ENCODE peak calls at places on chromosomes 16 and 17, in seven cellular contexts. T is CD4-positive, CD25-positive, alpha-beta regulatory T cell; L is stomach; Y is CD8-positive, alpha-beta T cell; X is small intestine; P is thoracic aorta; R is GM23248. Z is an unnamed sample. For H3K4me1, the result is how much of the 10 kb centered on the place peaks cover.

GRCh38 chr17:68318103-68318991 is 27.1 kb downstream of the ARSG start:
- DNase-seq in T (no peak), L (peak), Y (no peak), X (no peak), P (no peak), R (peak), Z (no peak)

GRCh38 chr16:48335961-48336360 is 49.3 kb downstream of the SIAH1 start:
- DNase-seq in T (no peak), L (no peak), Y (no peak), X (no peak), P (no peak), R (peak), Z (no peak)

GRCh38 chr17:33944412-33944811 is 310.7 kb upstream of the CCL2 start:
- DNase-seq in T (no peak), L (no peak), Y (no peak), X (no peak), P (no peak), R (no peak), Z (no peak)

GRCh38 chr16:57855188-57855587 is 52.9 kb upstream of the KIFC3 start:
- DNase-seq in T (no peak), L (no peak), Y (no peak), X (no peak), P (no peak), R (no peak), Z (no peak)

GRCh38 chr17:36469733-36470132 is 16.7 kb upstream of the ZNHIT3 start:
- DNase-seq in T (no peak), L (no peak), Y (no peak), X (no peak), P (no peak), R (no peak), Z (no peak)

GRCh38 chr16:70678898-70679652 is 6.8 kb downstream of the MTSS2 start:
- DNase-seq in T (no peak), L (no peak), Y (no peak), X (no peak), P (no peak), R (no peak), Z (no peak)

GRCh38 chr16:78184554-78185183 is 85.2 kb downstream of the WWOX start:
- DNase-seq in T (no peak), L (no peak), Y (no peak), X (peak), P (no peak), R (peak), Z (no peak)

GRCh38 chr17:82960419-82961271 is 118.8 kb upstream of the METRNL start:
- DNase-seq in T (no peak), L (peak), Y (no peak), X (no peak), P (no peak), R (no peak), Z (no peak)

GRCh38 chr17:9016941-9017552 is 4.3 kb upstream of the NTN1 start:
- DNase-seq in T (no peak), L (peak), Y (no peak), X (peak), P (no peak), R (no peak), Z (no peak)

GRCh38 chr16:67233596-67233995 is 6.7 kb downstream of the TMEM208 start:
- DNase-seq in T (no peak), L (no peak), Y (no peak), X (no peak), P (no peak), R (no peak), Z (no peak)

GRCh38 chr17:50213026-50214015 is 11.9 kb upstream of the COL1A1 start:
- DNase-seq in T (no peak), L (peak), Y (peak), X (no peak), P (no peak), R (peak), Z (peak)

GRCh38 chr17:63945851-63946439 is 13.8 kb upstream of the CD79B start:
- DNase-seq in T (no peak), L (no peak), Y (no peak), X (no peak), P (no peak), R (no peak), Z (peak)

GRCh38 chr17:44094701-44095387 is 24.3 kb downstream of the G6PC3 start:
- DNase-seq in T (no peak), L (no peak), Y (no peak), X (no peak), P (no peak), R (no peak), Z (no peak)

GRCh38 chr16:15542261-15542660 is 100.7 kb downstream of the MARF1 start:
- DNase-seq in T (no peak), L (no peak), Y (no peak), X (no peak), P (no peak), R (no peak), Z (no peak)

GRCh38 chr17:62968445-62968923 is 2.4 kb downstream of the TANC2 start:
- DNase-seq in T (peak), L (peak), Y (peak), X (peak), P (no peak), R (peak), Z (peak)

GRCh38 chr17:81551458-81552243 is 502 bp downstream of the FAAP100 start:
- DNase-seq in T (no peak), L (no peak), Y (no peak), X (peak), P (no peak), R (peak), Z (peak)

GRCh38 chr16:17433577-17433960 is 37.2 kb downstream of the XYLT1 start:
- DNase-seq in T (no peak), L (no peak), Y (no peak), X (no peak), P (no peak), R (no peak), Z (no peak)

GRCh38 chr17:77280304-77280910 is 139.6 kb downstream of the SEC14L1 start:
- DNase-seq in T (no peak), L (no peak), Y (no peak), X (peak), P (no peak), R (peak), Z (no peak)

GRCh38 chr17:83203073-83203471 is 123.7 kb downstream of the METRNL start:
- DNase-seq in T (no peak), L (peak), Y (no peak), X (no peak), P (peak), R (peak), Z (no peak)

GRCh38 chr16:30157214-30157613 is 26.2 kb upstream of the CORO1A start:
- DNase-seq in T (no peak), L (no peak), Y (no peak), X (no peak), P (no peak), R (no peak), Z (no peak)

GRCh38 chr16:72236866-72237265 is 64.9 kb upstream of the PMFBP1 start:
- DNase-seq in T (no peak), L (no peak), Y (no peak), X (no peak), P (no peak), R (no peak), Z (no peak)

GRCh38 chr17:181213-182163 is at the start of gene DOC2B:
- DNase-seq in T (no peak), L (peak), Y (no peak), X (peak), P (no peak), R (peak), Z (no peak)

GRCh38 chr17:79814966-79815835 is 18.3 kb upstream of the CBX8 start:
- DNase-seq in T (no peak), L (peak), Y (no peak), X (no peak), P (no peak), R (peak), Z (no peak)

GRCh38 chr16:84535851-84536250 is 31.4 kb upstream of the MEAK7 start:
- DNase-seq in T (no peak), L (no peak), Y (no peak), X (no peak), P (no peak), R (no peak), Z (no peak)

GRCh38 chr17:68457168-68457538 is at the start of gene WIPI1:
- DNase-seq in T (no peak), L (no peak), Y (no peak), X (no peak), P (no peak), R (no peak), Z (peak)

GRCh38 chr17:16283705-16284104 is 66.7 kb downstream of the PIGL start:
- DNase-seq in T (no peak), L (no peak), Y (no peak), X (no peak), P (no peak), R (peak), Z (no peak)

GRCh38 chr17:80850817-80851216 is 140.8 kb upstream of the CHMP6 start:
- DNase-seq in T (no peak), L (no peak), Y (no peak), X (no peak), P (no peak), R (no peak), Z (no peak)

GRCh38 chr17:27550974-27551505 is 79.9 kb upstream of the LGALS9 start:
- DNase-seq in T (no peak), L (no peak), Y (no peak), X (no peak), P (no peak), R (no peak), Z (no peak)

GRCh38 chr16:19936431-19936830 is 51.8 kb upstream of the GPRC5B start:
- DNase-seq in T (no peak), L (no peak), Y (no peak), X (no peak), P (no peak), R (no peak), Z (no peak)

GRCh38 chr17:75430159-75430748 is 24.8 kb upstream of the GRB2 start:
- DNase-seq in T (no peak), L (no peak), Y (no peak), X (peak), P (no peak), R (no peak), Z (no peak)

GRCh38 chr17:42787266-42787665 is 6.9 kb downstream of the WNK4 start:
- DNase-seq in T (no peak), L (no peak), Y (no peak), X (no peak), P (no peak), R (no peak), Z (no peak)
- H3K4me1 ChIP-seq in T (under half), L (under half), Y (under half), X (under half), P (under half), R (under half), Z (under half)

GRCh38 chr16:11011326-11011725 is 67.0 kb downstream of the CLEC16A start:
- DNase-seq in T (no peak), L (no peak), Y (no peak), X (no peak), P (no peak), R (no peak), Z (no peak)

GRCh38 chr16:11007714-11008240 is 63.4 kb downstream of the CLEC16A start:
- DNase-seq in T (no peak), L (no peak), Y (no peak), X (no peak), P (no peak), R (no peak), Z (no peak)

GRCh38 chr16:11009027-11009755 is 64.8 kb downstream of the CLEC16A start:
- DNase-seq in T (no peak), L (no peak), Y (no peak), X (no peak), P (no peak), R (no peak), Z (no peak)

GRCh38 chr16:11012841-11013240 is 68.5 kb downstream of the CLEC16A start:
- DNase-seq in T (no peak), L (no peak), Y (no peak), X (no peak), P (no peak), R (no peak), Z (no peak)

DNA sequence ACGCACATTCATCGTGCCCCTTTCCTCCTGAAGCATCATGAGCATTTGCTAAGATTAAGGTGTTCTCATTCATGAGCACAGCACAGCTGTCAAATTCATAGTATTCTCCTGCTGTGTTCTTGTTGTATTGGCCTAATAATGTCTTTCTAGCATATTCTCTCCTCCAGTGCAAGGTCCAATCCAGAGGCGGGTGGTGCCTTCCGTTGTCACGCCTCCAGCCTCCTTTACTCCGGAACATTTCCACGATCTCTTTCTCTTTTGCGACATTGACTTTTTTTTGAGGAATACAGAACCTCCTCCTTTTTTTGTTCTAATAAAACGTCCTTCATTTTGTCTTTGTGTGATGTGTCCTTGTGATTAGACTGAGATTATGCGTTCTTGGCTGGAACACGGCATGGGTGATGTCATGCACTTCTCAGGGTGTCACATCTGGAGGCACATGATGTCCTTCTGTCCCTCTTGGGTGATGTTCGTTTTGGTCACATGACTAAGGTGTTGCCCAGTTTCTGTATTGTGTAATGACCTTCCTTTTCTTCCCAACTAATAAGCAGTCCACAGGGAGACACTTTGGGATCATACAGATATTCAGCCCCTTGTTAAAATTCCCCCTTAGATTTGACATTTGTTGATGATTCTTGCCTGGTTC is 66.3 kb downstream of the CLEC16A start:
- DNase-seq in T (no peak), L (no peak), Y (no peak), X (peak), P (no peak), R (peak), Z (no peak)
- H3K4me3 ChIP-seq in T (no peak), L (no peak), Y (no peak), X (no peak), P (no peak), R (no peak), Z (no peak)

GRCh38 chr16:1612320-1613111 is at the start of gene CRAMP1:
- DNase-seq in T (peak), L (no peak), Y (no peak), X (peak), P (no peak), R (peak), Z (peak)
- H3K4me1 ChIP-seq in T (under half), L (half or more), Y (under half), X (under half), P (under half), R (under half), Z (under half)

DNA sequence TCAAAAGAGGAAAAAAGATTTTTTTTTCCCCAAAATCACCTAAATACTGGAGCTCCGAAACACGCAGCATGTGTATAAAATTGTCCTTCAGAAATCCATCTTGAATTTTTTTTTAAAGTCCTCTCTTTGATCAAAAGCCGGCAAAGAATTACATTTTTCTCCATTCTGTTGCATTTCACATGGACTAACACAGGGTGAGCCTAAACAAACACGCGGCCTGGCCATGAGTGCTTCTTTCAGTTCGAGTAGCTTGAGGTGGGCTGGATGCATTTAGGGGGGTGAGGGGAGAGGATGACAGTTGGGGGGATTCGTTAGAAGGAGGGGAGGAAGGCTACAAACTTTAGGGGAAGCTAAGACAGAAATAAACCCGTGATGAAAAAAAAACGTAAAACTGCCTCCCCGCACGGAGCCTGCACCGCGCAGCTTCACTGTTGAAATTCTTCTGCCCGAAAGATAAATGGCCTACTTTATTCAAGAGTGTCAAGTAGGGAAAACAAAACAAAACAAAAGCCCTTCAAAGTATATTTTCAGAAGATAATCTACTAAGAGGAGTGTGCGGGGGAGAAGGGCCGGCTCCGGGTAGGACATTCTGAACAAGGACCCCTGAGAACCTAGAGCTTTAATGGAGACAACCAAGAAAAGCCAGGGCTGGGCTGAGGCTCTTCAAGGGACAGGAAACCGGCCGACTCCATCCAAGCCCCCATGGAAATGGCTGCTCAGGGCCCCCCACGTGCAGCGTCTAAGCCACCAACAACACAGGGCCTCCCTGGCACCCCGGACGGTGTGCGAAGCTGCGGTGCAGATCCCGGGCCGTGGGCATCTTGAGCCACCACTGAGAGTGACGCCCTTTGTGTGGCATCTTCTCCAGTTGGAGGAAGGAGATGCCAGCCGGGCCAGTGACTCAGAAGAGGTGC is 251.2 kb downstream of the C16orf95 start:
- DNase-seq in T (no peak), L (no peak), Y (no peak), X (no peak), P (no peak), R (no peak), Z (no peak)
- H3K4me3 ChIP-seq in T (no peak), L (no peak), Y (no peak), X (no peak), P (peak), R (no peak), Z (peak)

DNA sequence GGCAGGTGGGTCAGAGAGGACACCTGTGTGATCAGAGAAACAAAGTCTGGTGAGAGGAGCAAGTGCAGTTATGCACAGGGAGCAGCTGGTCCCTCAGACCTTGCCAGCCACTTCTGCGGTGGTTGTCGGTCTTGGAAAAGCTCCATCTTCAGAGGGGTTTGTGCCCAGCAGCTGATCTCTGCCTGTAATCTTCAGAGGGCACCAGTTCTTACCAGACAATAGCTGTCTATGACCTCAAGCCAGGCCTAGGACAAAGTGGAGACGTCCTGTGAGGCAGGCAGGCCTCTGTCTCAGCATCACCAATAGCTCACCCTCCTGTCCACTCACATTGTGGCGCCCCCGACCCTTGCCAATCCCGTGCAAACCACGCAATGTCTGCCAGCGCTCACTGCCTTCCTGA is 66.5 kb upstream of the TBX2 start:
- DNase-seq in T (no peak), L (no peak), Y (no peak), X (no peak), P (no peak), R (no peak), Z (no peak)
- H3K4me1 ChIP-seq in T (under half), L (under half), Y (under half), X (under half), P (under half), R (under half), Z (under half)

Z was measured in OCI-LY7.